ENCODE peak calls at places on chromosome 21, in seven cellular contexts. I is adrenal gland, Q is breast epithelium, N is PC-9, M is stomach, T is caudate nucleus, P is psoas muscle. D is an unnamed sample.

GRCh38 chr21:22791986-22792560 is 1793.9 kb downstream of the NCAM2 start:
- DNase-seq in N (no peak), P (no peak), Q (no peak), I (no peak), T (no peak), M (no peak), D (no peak)

GRCh38 chr21:36188081-36188681 is 31.6 kb downstream of the DOP1B start:
- DNase-seq in M (peak), N (peak), I (no peak), P (no peak), T (no peak), Q (peak), D (no peak)

GRCh38 chr21:26849428-26850115 is 4.4 kb upstream of the ADAMTS1 start:
- DNase-seq in T (no peak), N (no peak), M (no peak), Q (no peak), I (no peak), P (no peak), D (no peak)

GRCh38 chr21:25997788-25998611 is 172.6 kb downstream of the APP start:
- DNase-seq in I (no peak), Q (peak), N (peak), T (no peak), M (peak), P (no peak), D (peak)

GRCh38 chr21:32597205-32597604 is 11.9 kb upstream of the TCP10L start:
- DNase-seq in T (no peak), I (no peak), M (no peak), Q (no peak), P (no peak), N (peak), D (no peak)

GRCh38 chr21:36927718-36928117 is 38.8 kb downstream of the HLCS start:
- DNase-seq in M (peak), P (peak), N (peak), T (peak), Q (peak), I (peak), D (peak)

GRCh38 chr21:45854702-45855247 is 126.8 kb upstream of the COL6A1 start:
- DNase-seq in T (no peak), P (no peak), I (no peak), N (no peak), M (peak), Q (no peak), D (peak)

GRCh38 chr21:32184485-32184884 is 94.4 kb downstream of the MIS18A start:
- DNase-seq in T (no peak), P (no peak), I (no peak), Q (no peak), N (no peak), M (no peak), D (peak)

GRCh38 chr21:29499734-29500343 is 201.1 kb downstream of the BACH1 start:
- DNase-seq in M (no peak), T (no peak), I (no peak), P (no peak), Q (no peak), N (no peak), D (peak)

GRCh38 chr21:16304700-16305099 is 574.9 kb downstream of the USP25 start:
- DNase-seq in Q (no peak), P (no peak), N (no peak), T (no peak), I (no peak), M (no peak), D (no peak)

GRCh38 chr21:42635848-42636534 is 17.4 kb upstream of the PDE9A start:
- DNase-seq in M (no peak), N (no peak), Q (no peak), I (no peak), P (no peak), T (no peak), D (no peak)

GRCh38 chr21:37153935-37154350 is 80.9 kb downstream of the TTC3 start:
- DNase-seq in T (no peak), P (peak), I (peak), Q (no peak), M (peak), N (no peak), D (no peak)

GRCh38 chr21:33230518-33231324 is 983 bp downstream of the IFNAR2 start:
- DNase-seq in T (peak), N (peak), I (peak), Q (peak), P (peak), M (no peak), D (peak)

GRCh38 chr21:45452696-45453307 is 47.8 kb downstream of the COL18A1 start:
- DNase-seq in I (no peak), P (no peak), T (no peak), N (no peak), M (no peak), Q (no peak), D (no peak)

GRCh38 chr21:45976666-45977335 is 4.8 kb upstream of the COL6A1 start:
- DNase-seq in I (no peak), Q (no peak), T (no peak), M (peak), N (no peak), P (no peak), D (peak)

GRCh38 chr21:36976228-36976627 is 9.8 kb upstream of the HLCS start:
- DNase-seq in T (no peak), M (no peak), I (no peak), N (no peak), P (no peak), Q (no peak), D (no peak)

GRCh38 chr21:46131721-46132651 is 23.4 kb downstream of the FTCD start:
- DNase-seq in M (no peak), T (no peak), N (no peak), I (no peak), Q (no peak), P (peak), D (no peak)

GRCh38 chr21:21806711-21807597 is 808.7 kb downstream of the NCAM2 start:
- DNase-seq in N (no peak), M (no peak), I (no peak), P (no peak), T (no peak), Q (no peak), D (no peak)

GRCh38 chr21:14620152-14620551 is 74.0 kb upstream of the SAMSN1 start:
- DNase-seq in T (no peak), I (no peak), Q (no peak), M (no peak), N (no peak), P (no peak), D (no peak)

GRCh38 chr21:46418265-46418946 is 40.3 kb upstream of the DIP2A start:
- DNase-seq in N (no peak), I (no peak), P (peak), Q (no peak), T (no peak), M (no peak), D (no peak)

GRCh38 chr21:27132270-27132669 is 165.4 kb upstream of the ADAMTS5 start:
- DNase-seq in N (no peak), M (no peak), T (no peak), I (no peak), P (no peak), Q (no peak), D (no peak)

GRCh38 chr21:45341779-45342178 is 54.1 kb upstream of the POFUT2 start:
- DNase-seq in P (no peak), N (no peak), I (no peak), Q (no peak), T (no peak), M (no peak), D (no peak)

GRCh38 chr21:32708069-32708468 is 19.7 kb downstream of the SYNJ1 start:
- DNase-seq in Q (no peak), M (no peak), P (no peak), T (no peak), N (no peak), I (no peak), D (no peak)

GRCh38 chr21:34743831-34744230 is 75.0 kb downstream of the CLIC6 start:
- DNase-seq in N (peak), T (no peak), I (no peak), Q (peak), M (peak), P (peak), D (no peak)
- H3K27ac ChIP-seq in N (no peak), T (no peak), I (no peak), Q (peak), M (no peak), P (peak), D (no peak)

GRCh38 chr21:38496224-38496623 is 2.1 kb downstream of the ERG start:
- DNase-seq in P (no peak), Q (no peak), T (no peak), I (no peak), M (no peak), N (no peak), D (no peak)

GRCh38 chr21:38495242-38495641 is 3.0 kb downstream of the ERG start:
- DNase-seq in Q (no peak), N (no peak), P (no peak), I (no peak), M (no peak), T (no peak), D (no peak)

GRCh38 chr21:38498057-38498833 is at the start of gene ERG:
- DNase-seq in T (no peak), M (no peak), Q (no peak), N (no peak), P (no peak), I (no peak), D (no peak)

GRCh38 chr21:38500073-38500472 is 1.8 kb upstream of the ERG start:
- DNase-seq in T (no peak), I (no peak), N (no peak), P (no peak), Q (no peak), M (no peak), D (no peak)

DNA sequence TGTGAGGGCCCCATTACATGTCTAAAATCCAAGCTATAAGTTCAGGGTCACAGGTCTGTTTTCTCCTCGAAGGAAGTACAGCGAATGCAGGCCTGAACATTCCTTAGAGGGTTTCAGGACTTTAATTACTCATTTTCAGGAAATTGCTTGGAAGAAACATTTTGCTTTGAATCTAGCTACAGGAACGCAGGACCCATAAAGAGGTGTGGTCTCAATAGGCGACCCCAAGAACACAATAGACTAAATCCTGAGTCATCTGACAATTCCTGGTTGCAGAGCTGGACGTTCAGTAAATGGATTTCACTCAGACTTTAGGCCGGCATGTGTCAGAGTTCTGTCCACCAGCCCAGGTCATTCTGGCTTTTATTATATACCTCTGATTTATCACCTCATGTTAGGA is 1.0 kb upstream of the ERG start:
- DNase-seq in P (no peak), M (no peak), I (no peak), N (no peak), T (no peak), Q (no peak), D (no peak)
- H3K27ac ChIP-seq in P (peak), M (peak), I (peak), N (no peak), T (no peak), Q (peak), D (no peak)

GRCh38 chr21:41602511-41602910 is 94.6 kb upstream of the TMPRSS2 start:
- DNase-seq in M (no peak), Q (no peak), P (no peak), I (no peak), N (no peak), T (no peak), D (no peak)
- H3K27ac ChIP-seq in M (peak), Q (no peak), P (no peak), I (no peak), N (no peak), T (no peak), D (no peak)

GRCh38 chr21:28263974-28264373 is 728.7 kb downstream of the LTN1 start:
- DNase-seq in N (no peak), M (no peak), T (no peak), P (no peak), Q (no peak), I (no peak), D (no peak)

GRCh38 chr21:28268685-28269084 is 724.0 kb downstream of the LTN1 start:
- DNase-seq in P (no peak), M (no peak), I (no peak), Q (no peak), N (no peak), T (no peak), D (no peak)

GRCh38 chr21:28269173-28269572 is 723.5 kb downstream of the LTN1 start:
- DNase-seq in I (no peak), N (no peak), P (no peak), Q (no peak), M (no peak), T (no peak), D (no peak)

GRCh38 chr21:28267449-28267848 is 725.2 kb downstream of the LTN1 start:
- DNase-seq in T (no peak), M (no peak), Q (no peak), N (no peak), P (no peak), I (no peak), D (no peak)

DNA sequence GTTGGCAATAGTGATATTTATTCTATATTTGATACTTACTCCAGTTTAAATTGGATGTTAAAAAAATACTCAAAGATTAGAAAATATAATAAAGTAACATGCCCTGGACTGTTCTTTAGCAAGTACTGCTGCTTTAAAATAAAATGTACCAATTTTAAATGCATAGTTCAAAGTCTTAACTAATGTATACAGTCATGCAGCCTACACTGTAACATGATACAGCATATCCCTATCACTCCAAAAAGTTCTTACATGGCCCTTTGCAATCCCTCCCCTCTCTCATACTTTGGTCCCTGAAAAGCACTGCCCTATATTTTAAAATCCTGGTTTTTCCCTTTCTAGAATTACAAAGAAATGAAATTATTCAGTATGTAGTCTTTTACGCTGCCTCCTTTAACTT is 726.6 kb downstream of the LTN1 start:
- DNase-seq in T (no peak), N (no peak), Q (no peak), I (no peak), M (no peak), P (no peak), D (no peak)
- H3K27ac ChIP-seq in T (no peak), N (no peak), Q (no peak), I (no peak), M (no peak), P (no peak), D (no peak)